ENCODE peak calls at places on chromosomes 13 and 19, in nine cellular contexts. One of them, this sample, is unnamed.

GRCh38 chr19:51687791-51688664 is 5.1 kb upstream of the SPACA6 start:
- DNase-seq in PC-3: peak
- DNase-seq in RPMI7951: peak
- DNase-seq in endothelial cell: peak
- DNase-seq in fibroblast of the aortic adventitia: peak
- DNase-seq in stimulated activated CD4-positive, alpha-beta T cell treated with anti-CD3 and anti-CD28 coated beads, Interleukin-4, amount 100 ng/mL, for 1 hour: no peak
- DNase-seq in fibroblast of the conjunctiva: no peak
- DNase-seq in stimulated activated CD8-positive, alpha-beta memory T cell treated with anti-CD3 and anti-CD28 coated beads, Interleukin-7, amount 100 ng/mL, for 1 hour: no peak
- DNase-seq in bronchial epithelial cell: peak
- DNase-seq in this sample: peak

GRCh38 chr13:109695402-109696190 is 90.8 kb downstream of the IRS2 start:
- DNase-seq in PC-3: no peak
- DNase-seq in endothelial cell: no peak
- DNase-seq in bronchial epithelial cell: no peak
- DNase-seq in RPMI7951: no peak
- DNase-seq in fibroblast of the aortic adventitia: no peak
- DNase-seq in stimulated activated CD4-positive, alpha-beta T cell treated with anti-CD3 and anti-CD28 coated beads, Interleukin-4, amount 100 ng/mL, for 1 hour: no peak
- DNase-seq in fibroblast of the conjunctiva: no peak
- DNase-seq in stimulated activated CD8-positive, alpha-beta memory T cell treated with anti-CD3 and anti-CD28 coated beads, Interleukin-7, amount 100 ng/mL, for 1 hour: no peak
- DNase-seq in this sample: no peak

GRCh38 chr13:31638577-31638976 is 100.7 kb upstream of the RXFP2 start:
- DNase-seq in stimulated activated CD4-positive, alpha-beta T cell treated with anti-CD3 and anti-CD28 coated beads, Interleukin-4, amount 100 ng/mL, for 1 hour: no peak
- DNase-seq in fibroblast of the aortic adventitia: peak
- DNase-seq in PC-3: peak
- DNase-seq in endothelial cell: no peak
- DNase-seq in stimulated activated CD8-positive, alpha-beta memory T cell treated with anti-CD3 and anti-CD28 coated beads, Interleukin-7, amount 100 ng/mL, for 1 hour: no peak
- DNase-seq in bronchial epithelial cell: peak
- DNase-seq in fibroblast of the conjunctiva: peak
- DNase-seq in RPMI7951: peak
- DNase-seq in this sample: no peak

GRCh38 chr13:99982741-99983400 is 1.3 kb downstream of the ZIC2 start:
- DNase-seq in fibroblast of the conjunctiva: no peak
- DNase-seq in fibroblast of the aortic adventitia: no peak
- DNase-seq in stimulated activated CD4-positive, alpha-beta T cell treated with anti-CD3 and anti-CD28 coated beads, Interleukin-4, amount 100 ng/mL, for 1 hour: no peak
- DNase-seq in stimulated activated CD8-positive, alpha-beta memory T cell treated with anti-CD3 and anti-CD28 coated beads, Interleukin-7, amount 100 ng/mL, for 1 hour: no peak
- DNase-seq in endothelial cell: peak
- DNase-seq in RPMI7951: no peak
- DNase-seq in PC-3: no peak
- DNase-seq in bronchial epithelial cell: no peak
- DNase-seq in this sample: no peak

GRCh38 chr13:107427531-107427930 is 787.8 kb downstream of the LIG4 start:
- DNase-seq in stimulated activated CD4-positive, alpha-beta T cell treated with anti-CD3 and anti-CD28 coated beads, Interleukin-4, amount 100 ng/mL, for 1 hour: no peak
- DNase-seq in stimulated activated CD8-positive, alpha-beta memory T cell treated with anti-CD3 and anti-CD28 coated beads, Interleukin-7, amount 100 ng/mL, for 1 hour: no peak
- DNase-seq in endothelial cell: no peak
- DNase-seq in bronchial epithelial cell: no peak
- DNase-seq in fibroblast of the conjunctiva: no peak
- DNase-seq in PC-3: no peak
- DNase-seq in RPMI7951: no peak
- DNase-seq in fibroblast of the aortic adventitia: no peak
- DNase-seq in this sample: no peak

GRCh38 chr13:106331116-106331515 is 204.3 kb downstream of the EFNB2 start:
- DNase-seq in stimulated activated CD4-positive, alpha-beta T cell treated with anti-CD3 and anti-CD28 coated beads, Interleukin-4, amount 100 ng/mL, for 1 hour: no peak
- DNase-seq in endothelial cell: no peak
- DNase-seq in fibroblast of the conjunctiva: no peak
- DNase-seq in stimulated activated CD8-positive, alpha-beta memory T cell treated with anti-CD3 and anti-CD28 coated beads, Interleukin-7, amount 100 ng/mL, for 1 hour: no peak
- DNase-seq in RPMI7951: no peak
- DNase-seq in fibroblast of the aortic adventitia: no peak
- DNase-seq in PC-3: no peak
- DNase-seq in bronchial epithelial cell: no peak
- DNase-seq in this sample: no peak

GRCh38 chr19:54795763-54796162 is 7.6 kb upstream of the KIR2DL4 start:
- DNase-seq in fibroblast of the aortic adventitia: no peak
- DNase-seq in fibroblast of the conjunctiva: no peak
- DNase-seq in stimulated activated CD4-positive, alpha-beta T cell treated with anti-CD3 and anti-CD28 coated beads, Interleukin-4, amount 100 ng/mL, for 1 hour: no peak
- DNase-seq in stimulated activated CD8-positive, alpha-beta memory T cell treated with anti-CD3 and anti-CD28 coated beads, Interleukin-7, amount 100 ng/mL, for 1 hour: no peak
- DNase-seq in bronchial epithelial cell: no peak
- DNase-seq in endothelial cell: no peak
- DNase-seq in RPMI7951: no peak
- DNase-seq in PC-3: no peak
- DNase-seq in this sample: no peak

GRCh38 chr13:102856603-102857002 is 10.8 kb downstream of the ERCC5 start:
- DNase-seq in fibroblast of the aortic adventitia: peak
- DNase-seq in bronchial epithelial cell: peak
- DNase-seq in RPMI7951: peak
- DNase-seq in PC-3: no peak
- DNase-seq in fibroblast of the conjunctiva: no peak
- DNase-seq in stimulated activated CD4-positive, alpha-beta T cell treated with anti-CD3 and anti-CD28 coated beads, Interleukin-4, amount 100 ng/mL, for 1 hour: no peak
- DNase-seq in stimulated activated CD8-positive, alpha-beta memory T cell treated with anti-CD3 and anti-CD28 coated beads, Interleukin-7, amount 100 ng/mL, for 1 hour: no peak
- DNase-seq in endothelial cell: no peak
- DNase-seq in this sample: no peak

GRCh38 chr19:18208098-18208951 is 4.5 kb upstream of the RAB3A start:
- DNase-seq in RPMI7951: peak
- DNase-seq in stimulated activated CD4-positive, alpha-beta T cell treated with anti-CD3 and anti-CD28 coated beads, Interleukin-4, amount 100 ng/mL, for 1 hour: peak
- DNase-seq in endothelial cell: peak
- DNase-seq in stimulated activated CD8-positive, alpha-beta memory T cell treated with anti-CD3 and anti-CD28 coated beads, Interleukin-7, amount 100 ng/mL, for 1 hour: peak
- DNase-seq in PC-3: peak
- DNase-seq in fibroblast of the conjunctiva: no peak
- DNase-seq in bronchial epithelial cell: no peak
- DNase-seq in fibroblast of the aortic adventitia: peak
- DNase-seq in this sample: peak

GRCh38 chr19:7191946-7192691 is 102.1 kb downstream of the INSR start:
- DNase-seq in stimulated activated CD8-positive, alpha-beta memory T cell treated with anti-CD3 and anti-CD28 coated beads, Interleukin-7, amount 100 ng/mL, for 1 hour: peak
- DNase-seq in RPMI7951: peak
- DNase-seq in stimulated activated CD4-positive, alpha-beta T cell treated with anti-CD3 and anti-CD28 coated beads, Interleukin-4, amount 100 ng/mL, for 1 hour: peak
- DNase-seq in fibroblast of the conjunctiva: no peak
- DNase-seq in bronchial epithelial cell: no peak
- DNase-seq in endothelial cell: no peak
- DNase-seq in PC-3: no peak
- DNase-seq in fibroblast of the aortic adventitia: no peak
- DNase-seq in this sample: no peak

GRCh38 chr19:15900504-15900903 is 2.6 kb upstream of the CYP4F2 start:
- DNase-seq in RPMI7951: no peak
- DNase-seq in PC-3: no peak
- DNase-seq in stimulated activated CD8-positive, alpha-beta memory T cell treated with anti-CD3 and anti-CD28 coated beads, Interleukin-7, amount 100 ng/mL, for 1 hour: no peak
- DNase-seq in stimulated activated CD4-positive, alpha-beta T cell treated with anti-CD3 and anti-CD28 coated beads, Interleukin-4, amount 100 ng/mL, for 1 hour: no peak
- DNase-seq in fibroblast of the aortic adventitia: no peak
- DNase-seq in endothelial cell: no peak
- DNase-seq in bronchial epithelial cell: no peak
- DNase-seq in fibroblast of the conjunctiva: no peak
- DNase-seq in this sample: no peak

GRCh38 chr19:48530044-48530720 is 18.5 kb upstream of the LMTK3 start:
- DNase-seq in bronchial epithelial cell: no peak
- DNase-seq in endothelial cell: no peak
- DNase-seq in stimulated activated CD4-positive, alpha-beta T cell treated with anti-CD3 and anti-CD28 coated beads, Interleukin-4, amount 100 ng/mL, for 1 hour: no peak
- DNase-seq in RPMI7951: peak
- DNase-seq in fibroblast of the conjunctiva: no peak
- DNase-seq in stimulated activated CD8-positive, alpha-beta memory T cell treated with anti-CD3 and anti-CD28 coated beads, Interleukin-7, amount 100 ng/mL, for 1 hour: no peak
- DNase-seq in fibroblast of the aortic adventitia: no peak
- DNase-seq in PC-3: no peak
- DNase-seq in this sample: no peak

GRCh38 chr19:56751078-56751489 is 79.5 kb upstream of the ZNF835 start:
- DNase-seq in PC-3: no peak
- DNase-seq in stimulated activated CD8-positive, alpha-beta memory T cell treated with anti-CD3 and anti-CD28 coated beads, Interleukin-7, amount 100 ng/mL, for 1 hour: no peak
- DNase-seq in fibroblast of the conjunctiva: no peak
- DNase-seq in endothelial cell: no peak
- DNase-seq in bronchial epithelial cell: no peak
- DNase-seq in stimulated activated CD4-positive, alpha-beta T cell treated with anti-CD3 and anti-CD28 coated beads, Interleukin-4, amount 100 ng/mL, for 1 hour: no peak
- DNase-seq in RPMI7951: peak
- DNase-seq in fibroblast of the aortic adventitia: no peak
- DNase-seq in this sample: peak

GRCh38 chr19:28482221-28482620 is 730.7 kb downstream of the UQCRFS1 start:
- DNase-seq in endothelial cell: no peak
- DNase-seq in RPMI7951: no peak
- DNase-seq in stimulated activated CD4-positive, alpha-beta T cell treated with anti-CD3 and anti-CD28 coated beads, Interleukin-4, amount 100 ng/mL, for 1 hour: no peak
- DNase-seq in PC-3: no peak
- DNase-seq in stimulated activated CD8-positive, alpha-beta memory T cell treated with anti-CD3 and anti-CD28 coated beads, Interleukin-7, amount 100 ng/mL, for 1 hour: no peak
- DNase-seq in bronchial epithelial cell: peak
- DNase-seq in fibroblast of the conjunctiva: no peak
- DNase-seq in fibroblast of the aortic adventitia: peak
- DNase-seq in this sample: no peak

GRCh38 chr13:40509876-40510275 is 156.6 kb downstream of the FOXO1 start:
- DNase-seq in stimulated activated CD4-positive, alpha-beta T cell treated with anti-CD3 and anti-CD28 coated beads, Interleukin-4, amount 100 ng/mL, for 1 hour: no peak
- DNase-seq in bronchial epithelial cell: no peak
- DNase-seq in stimulated activated CD8-positive, alpha-beta memory T cell treated with anti-CD3 and anti-CD28 coated beads, Interleukin-7, amount 100 ng/mL, for 1 hour: no peak
- DNase-seq in fibroblast of the conjunctiva: no peak
- DNase-seq in PC-3: no peak
- DNase-seq in RPMI7951: no peak
- DNase-seq in fibroblast of the aortic adventitia: no peak
- DNase-seq in endothelial cell: no peak
- DNase-seq in this sample: no peak

GRCh38 chr13:108851660-108852059 is 222.2 kb downstream of the MYO16 start:
- DNase-seq in endothelial cell: no peak
- DNase-seq in fibroblast of the aortic adventitia: no peak
- DNase-seq in RPMI7951: no peak
- DNase-seq in fibroblast of the conjunctiva: no peak
- DNase-seq in stimulated activated CD4-positive, alpha-beta T cell treated with anti-CD3 and anti-CD28 coated beads, Interleukin-4, amount 100 ng/mL, for 1 hour: no peak
- DNase-seq in bronchial epithelial cell: no peak
- DNase-seq in stimulated activated CD8-positive, alpha-beta memory T cell treated with anti-CD3 and anti-CD28 coated beads, Interleukin-7, amount 100 ng/mL, for 1 hour: no peak
- DNase-seq in PC-3: no peak
- DNase-seq in this sample: no peak

GRCh38 chr19:33868821-33869412 is 72.2 kb downstream of the KCTD15 start:
- DNase-seq in PC-3: no peak
- DNase-seq in endothelial cell: peak
- DNase-seq in RPMI7951: peak
- DNase-seq in bronchial epithelial cell: peak
- DNase-seq in stimulated activated CD4-positive, alpha-beta T cell treated with anti-CD3 and anti-CD28 coated beads, Interleukin-4, amount 100 ng/mL, for 1 hour: no peak
- DNase-seq in fibroblast of the conjunctiva: peak
- DNase-seq in stimulated activated CD8-positive, alpha-beta memory T cell treated with anti-CD3 and anti-CD28 coated beads, Interleukin-7, amount 100 ng/mL, for 1 hour: no peak
- DNase-seq in fibroblast of the aortic adventitia: peak
- DNase-seq in this sample: peak

GRCh38 chr13:48485447-48485846 is 47.4 kb downstream of the RCBTB2 start:
- DNase-seq in RPMI7951: no peak
- DNase-seq in fibroblast of the aortic adventitia: no peak
- DNase-seq in endothelial cell: no peak
- DNase-seq in bronchial epithelial cell: no peak
- DNase-seq in PC-3: no peak
- DNase-seq in stimulated activated CD4-positive, alpha-beta T cell treated with anti-CD3 and anti-CD28 coated beads, Interleukin-4, amount 100 ng/mL, for 1 hour: no peak
- DNase-seq in fibroblast of the conjunctiva: no peak
- DNase-seq in stimulated activated CD8-positive, alpha-beta memory T cell treated with anti-CD3 and anti-CD28 coated beads, Interleukin-7, amount 100 ng/mL, for 1 hour: no peak
- DNase-seq in this sample: no peak

This sample was measured in nucleus accumbens.